ENCODE peak calls at places on chromosomes 6 and 20, in four cellular contexts. One of them, this sample, is unnamed.
A peak's percentile ranks its signal among the peaks of the same experiment; 100 is the strongest.

GRCh38 chr20:5143856-5144255 is 17.0 kb downstream of the CDS2 start:
- DNase-seq in Peyer's patch: no peak
- DNase-seq in fibroblast of lung: no peak
- DNase-seq in left lung: no peak
- DNase-seq in this sample: no peak

GRCh38 chr20:19497064-19497463 is 261.0 kb upstream of the RIN2 start:
- DNase-seq in Peyer's patch: no peak
- DNase-seq in left lung: no peak
- DNase-seq in fibroblast of lung: peak; percentile 77
- DNase-seq in this sample: peak; percentile 80

GRCh38 chr20:59135093-59135492 is 28.5 kb upstream of the ZNF831 start:
- DNase-seq in Peyer's patch: no peak
- DNase-seq in left lung: no peak
- DNase-seq in fibroblast of lung: no peak
- DNase-seq in this sample: no peak

GRCh38 chr20:290081-290831 is at the start of gene C20orf96:
- DNase-seq in left lung: peak; percentile 94
- DNase-seq in Peyer's patch: peak; percentile 96
- DNase-seq in fibroblast of lung: peak; percentile 87
- DNase-seq in this sample: peak; percentile 99

GRCh38 chr6:112409311-112409710 is 62.2 kb downstream of the RFPL4B start:
- DNase-seq in fibroblast of lung: peak; percentile 17
- DNase-seq in left lung: no peak
- DNase-seq in Peyer's patch: no peak
- DNase-seq in this sample: peak; percentile 10

GRCh38 chr6:108736832-108737231 is 111.4 kb upstream of the ARMC2 start:
- DNase-seq in Peyer's patch: no peak
- DNase-seq in fibroblast of lung: peak; percentile 95
- DNase-seq in left lung: peak; percentile 59
- DNase-seq in this sample: peak; percentile 96

GRCh38 chr6:75210885-75211739 is 5.3 kb upstream of the COL12A1 start:
- DNase-seq in Peyer's patch: no peak
- DNase-seq in fibroblast of lung: peak; percentile 57
- DNase-seq in left lung: no peak
- DNase-seq in this sample: peak; percentile 69

GRCh38 chr6:37691904-37692806 is 5.5 kb downstream of the MDGA1 start:
- DNase-seq in left lung: peak; percentile 54
- DNase-seq in fibroblast of lung: peak; percentile 42
- DNase-seq in Peyer's patch: peak; percentile 85
- DNase-seq in this sample: peak; percentile 98

GRCh38 chr6:138618168-138618567 is 118.9 kb upstream of the NHSL1 start:
- DNase-seq in left lung: no peak
- DNase-seq in Peyer's patch: no peak
- DNase-seq in fibroblast of lung: peak; percentile 13
- DNase-seq in this sample: no peak

DNA sequence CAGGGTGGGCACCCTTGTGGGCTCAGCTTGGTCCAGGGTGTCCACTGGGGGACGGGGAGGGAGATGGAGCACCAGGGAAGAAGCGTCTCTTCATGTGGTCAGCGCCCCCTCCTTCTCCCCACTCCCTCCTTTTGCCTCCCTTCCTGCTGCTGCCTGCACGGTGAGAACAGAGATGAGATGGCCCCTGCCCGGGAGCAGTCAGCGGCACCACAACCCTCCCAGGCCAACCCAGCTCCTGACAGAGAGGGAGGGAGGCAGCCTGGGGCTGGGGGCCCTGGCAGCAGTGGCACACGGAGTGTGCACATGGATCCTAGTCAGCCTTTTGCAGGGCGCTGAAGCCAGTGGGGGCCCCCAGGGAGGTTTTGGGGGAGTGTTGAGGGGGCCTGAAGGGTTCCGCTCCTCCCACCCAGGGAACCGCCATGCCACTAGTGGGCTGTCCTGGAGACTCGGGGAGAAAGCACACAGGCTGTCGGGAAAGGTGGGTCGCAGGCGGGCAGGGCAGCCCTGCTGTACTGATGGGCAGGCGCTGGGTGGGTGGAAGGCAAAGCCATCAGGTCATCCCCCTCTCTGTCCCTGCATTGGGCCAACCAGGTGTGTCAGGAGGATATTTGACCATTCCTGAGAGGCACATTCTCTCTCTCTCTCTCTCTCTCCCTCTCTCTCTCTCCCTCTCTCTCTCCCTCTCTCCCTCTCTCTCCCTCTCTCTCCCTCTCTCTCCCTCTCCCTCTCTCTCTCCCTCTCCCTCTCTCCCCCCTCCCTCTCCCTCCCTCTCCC is 94.3 kb upstream of the BHLHE23 start:
- DNase-seq in fibroblast of lung: no peak
- DNase-seq in left lung: peak; percentile 27
- DNase-seq in Peyer's patch: peak; percentile 34
- DNase-seq in this sample: peak; percentile 89
- H3K27me3 ChIP-seq in fibroblast of lung: no peaks in the 10 kb centered on the region
- H3K27me3 ChIP-seq in left lung: no peaks in the 10 kb centered on the region
- H3K27me3 ChIP-seq in Peyer's patch: no peaks in the 10 kb centered on the region
- H3K27me3 ChIP-seq in this sample: peaks cover 8% of the 10 kb centered on the region

DNA sequence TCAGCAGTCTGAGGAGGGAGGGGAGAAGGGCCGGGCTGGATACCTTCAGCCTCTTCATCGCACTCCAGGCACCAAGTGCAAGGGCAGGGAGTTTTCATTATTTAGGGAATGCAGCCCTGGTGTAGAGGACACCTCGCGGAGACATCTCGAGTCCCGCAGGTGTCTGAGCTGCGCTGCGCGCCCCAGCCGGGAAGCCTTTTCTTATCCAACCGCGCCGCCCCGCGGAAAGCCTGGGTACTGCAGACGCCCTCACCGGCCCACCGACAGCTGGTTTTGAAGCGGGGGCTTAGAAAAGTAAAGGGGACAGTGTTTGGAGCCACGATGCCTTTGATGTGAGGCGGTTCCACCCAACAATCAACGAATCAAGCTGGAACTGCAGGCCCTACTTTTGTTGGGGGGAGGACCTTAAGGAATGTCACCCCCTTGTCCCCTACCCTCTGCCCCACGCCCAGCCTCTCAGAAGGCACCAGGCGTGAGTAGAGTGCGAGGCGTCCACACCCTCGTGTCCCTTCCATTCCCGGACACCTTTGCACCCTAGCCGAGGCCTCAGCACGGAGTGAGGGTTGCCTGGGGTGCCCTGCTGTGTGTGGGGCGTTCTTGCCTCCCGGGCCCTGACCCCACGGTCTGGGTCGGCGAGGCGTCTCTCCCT is 8.6 kb downstream of the NKX2-2 start:
- DNase-seq in Peyer's patch: peak; percentile 78
- DNase-seq in fibroblast of lung: no peak
- DNase-seq in left lung: peak; percentile 53
- DNase-seq in this sample: peak; percentile 97
- H3K27me3 ChIP-seq in Peyer's patch: no peaks in the 10 kb centered on the region
- H3K27me3 ChIP-seq in fibroblast of lung: peaks cover 30% of the 10 kb centered on the region
- H3K27me3 ChIP-seq in left lung: peaks cover 66% of the 10 kb centered on the region
- H3K27me3 ChIP-seq in this sample: peaks cover 59% of the 10 kb centered on the region

GRCh38 chr6:167154895-167155294 is 2.9 kb downstream of the GPR31 start:
- DNase-seq in left lung: no peak
- DNase-seq in fibroblast of lung: no peak
- DNase-seq in Peyer's patch: no peak
- DNase-seq in this sample: no peak

GRCh38 chr6:167154291-167154690 is 3.5 kb downstream of the GPR31 start:
- DNase-seq in fibroblast of lung: no peak
- DNase-seq in Peyer's patch: no peak
- DNase-seq in left lung: no peak
- DNase-seq in this sample: no peak

GRCh38 chr6:167152858-167153257 is 4.9 kb downstream of the GPR31 start:
- DNase-seq in fibroblast of lung: no peak
- DNase-seq in left lung: no peak
- DNase-seq in Peyer's patch: no peak
- DNase-seq in this sample: no peak

GRCh38 chr6:167151648-167152047 is 6.1 kb downstream of the GPR31 start:
- DNase-seq in fibroblast of lung: no peak
- DNase-seq in left lung: no peak
- DNase-seq in Peyer's patch: no peak
- DNase-seq in this sample: no peak

DNA sequence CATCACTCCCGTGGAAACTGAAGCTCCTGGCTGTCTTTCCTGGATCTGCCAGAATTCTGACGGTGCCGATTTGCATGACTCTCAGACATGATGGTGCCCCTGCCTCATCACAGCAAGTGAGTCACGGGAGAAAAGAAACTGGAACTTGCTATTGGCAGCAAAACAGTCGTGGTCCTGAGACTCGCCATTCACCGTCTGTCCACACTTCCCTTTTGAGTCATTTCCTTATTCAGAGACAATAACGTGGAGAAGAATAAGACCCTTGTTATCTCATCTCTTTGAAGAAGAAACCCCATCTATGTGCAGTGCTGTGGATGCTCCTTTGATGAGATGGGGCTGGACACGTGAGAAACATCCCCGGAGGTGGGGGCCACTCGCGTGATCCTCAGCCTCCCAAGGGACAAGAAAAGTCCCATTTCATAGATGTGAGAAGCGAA is 4.2 kb downstream of the GPR31 start:
- DNase-seq in left lung: no peak
- DNase-seq in Peyer's patch: no peak
- DNase-seq in fibroblast of lung: peak; percentile 75
- DNase-seq in this sample: peak; percentile 85
- H3K27me3 ChIP-seq in left lung: no peaks in the 10 kb centered on the region
- H3K27me3 ChIP-seq in Peyer's patch: no peaks in the 10 kb centered on the region
- H3K27me3 ChIP-seq in fibroblast of lung: no peaks in the 10 kb centered on the region
- H3K27me3 ChIP-seq in this sample: no peaks in the 10 kb centered on the region

GRCh38 chr6:160260283-160261119 is 1.9 kb upstream of the SLC22A2 start:
- DNase-seq in Peyer's patch: no peak
- DNase-seq in left lung: no peak
- DNase-seq in fibroblast of lung: no peak
- DNase-seq in this sample: no peak

GRCh38 chr6:160259143-160259425 is 463 bp upstream of the SLC22A2 start:
- DNase-seq in fibroblast of lung: no peak
- DNase-seq in Peyer's patch: no peak
- DNase-seq in left lung: no peak
- DNase-seq in this sample: no peak

GRCh38 chr6:160259585-160259984 is 964 bp upstream of the SLC22A2 start:
- DNase-seq in left lung: no peak
- DNase-seq in fibroblast of lung: no peak
- DNase-seq in Peyer's patch: no peak
- DNase-seq in this sample: no peak

GRCh38 chr6:160261991-160262718 is 3.5 kb upstream of the SLC22A2 start:
- DNase-seq in fibroblast of lung: no peak
- DNase-seq in left lung: no peak
- DNase-seq in Peyer's patch: no peak
- DNase-seq in this sample: no peak

DNA sequence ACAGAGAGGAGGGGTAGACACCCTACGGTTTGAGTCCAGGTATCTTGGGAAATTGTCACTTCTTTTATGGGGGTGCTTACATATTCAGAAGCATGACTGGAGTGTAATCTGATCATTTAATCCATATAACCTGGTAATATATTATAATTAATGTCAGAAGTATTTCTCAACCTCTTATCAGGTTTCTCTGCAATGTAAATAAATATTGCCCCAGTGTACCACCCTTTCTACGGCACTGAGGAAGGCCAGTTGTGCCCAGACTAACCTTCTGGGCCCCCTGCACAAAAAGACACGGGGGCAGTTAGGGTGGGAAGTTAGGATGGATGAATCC is 2.5 kb upstream of the SLC22A2 start:
- DNase-seq in fibroblast of lung: no peak
- DNase-seq in Peyer's patch: no peak
- DNase-seq in left lung: no peak
- DNase-seq in this sample: no peak
- H3K27me3 ChIP-seq in fibroblast of lung: no peaks in the 10 kb centered on the region
- H3K27me3 ChIP-seq in Peyer's patch: no peaks in the 10 kb centered on the region
- H3K27me3 ChIP-seq in left lung: no peaks in the 10 kb centered on the region
- H3K27me3 ChIP-seq in this sample: no peaks in the 10 kb centered on the region

DNA sequence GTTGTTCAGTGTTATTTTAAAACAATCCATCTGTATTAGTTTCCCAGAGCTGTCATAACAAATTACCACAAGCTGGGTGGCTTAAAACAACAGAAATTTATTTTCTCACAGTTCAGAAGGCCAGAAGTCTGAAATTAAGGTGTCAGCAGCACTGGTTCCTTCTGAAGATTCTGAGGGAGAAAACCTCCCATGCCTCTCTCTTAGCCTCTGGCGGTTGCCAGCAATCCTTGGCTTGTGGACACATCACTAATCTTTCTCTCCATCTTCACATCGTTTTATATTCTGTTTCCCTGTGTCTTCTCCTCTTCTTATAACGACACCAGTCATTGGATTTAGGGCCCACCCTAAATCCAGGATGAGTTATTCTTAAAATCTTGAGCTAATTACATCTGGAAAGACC is 70.2 kb upstream of the EPB41L1 start:
- DNase-seq in fibroblast of lung: no peak
- DNase-seq in left lung: no peak
- DNase-seq in Peyer's patch: no peak
- DNase-seq in this sample: no peak
- H3K27me3 ChIP-seq in fibroblast of lung: no peaks in the 10 kb centered on the region
- H3K27me3 ChIP-seq in left lung: no peaks in the 10 kb centered on the region
- H3K27me3 ChIP-seq in Peyer's patch: no peaks in the 10 kb centered on the region
- H3K27me3 ChIP-seq in this sample: no peaks in the 10 kb centered on the region

DNA sequence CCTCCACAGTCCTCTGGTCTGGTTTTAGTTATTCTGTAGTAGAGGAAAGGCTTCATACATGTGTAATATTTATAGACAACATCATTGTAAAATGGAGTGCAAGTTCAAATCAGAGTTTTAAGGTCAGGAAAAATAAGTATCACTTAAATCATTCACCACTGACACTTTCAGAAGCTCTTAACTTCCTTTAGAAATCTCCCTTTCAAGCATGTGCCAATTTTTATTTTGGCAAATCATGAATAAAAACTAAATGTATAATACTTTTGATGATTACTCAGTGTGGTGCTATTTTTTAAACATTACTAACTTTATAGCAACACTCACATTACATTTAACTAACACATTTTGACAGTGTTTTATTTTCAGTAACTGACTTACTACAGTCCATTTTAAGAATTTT is 112.2 kb downstream of the OGFRL1 start:
- DNase-seq in Peyer's patch: no peak
- DNase-seq in fibroblast of lung: peak; percentile 43
- DNase-seq in left lung: no peak
- DNase-seq in this sample: no peak
- H3K27me3 ChIP-seq in Peyer's patch: no peaks in the 10 kb centered on the region
- H3K27me3 ChIP-seq in fibroblast of lung: no peaks in the 10 kb centered on the region
- H3K27me3 ChIP-seq in left lung: no peaks in the 10 kb centered on the region
- H3K27me3 ChIP-seq in this sample: no peaks in the 10 kb centered on the region

DNA sequence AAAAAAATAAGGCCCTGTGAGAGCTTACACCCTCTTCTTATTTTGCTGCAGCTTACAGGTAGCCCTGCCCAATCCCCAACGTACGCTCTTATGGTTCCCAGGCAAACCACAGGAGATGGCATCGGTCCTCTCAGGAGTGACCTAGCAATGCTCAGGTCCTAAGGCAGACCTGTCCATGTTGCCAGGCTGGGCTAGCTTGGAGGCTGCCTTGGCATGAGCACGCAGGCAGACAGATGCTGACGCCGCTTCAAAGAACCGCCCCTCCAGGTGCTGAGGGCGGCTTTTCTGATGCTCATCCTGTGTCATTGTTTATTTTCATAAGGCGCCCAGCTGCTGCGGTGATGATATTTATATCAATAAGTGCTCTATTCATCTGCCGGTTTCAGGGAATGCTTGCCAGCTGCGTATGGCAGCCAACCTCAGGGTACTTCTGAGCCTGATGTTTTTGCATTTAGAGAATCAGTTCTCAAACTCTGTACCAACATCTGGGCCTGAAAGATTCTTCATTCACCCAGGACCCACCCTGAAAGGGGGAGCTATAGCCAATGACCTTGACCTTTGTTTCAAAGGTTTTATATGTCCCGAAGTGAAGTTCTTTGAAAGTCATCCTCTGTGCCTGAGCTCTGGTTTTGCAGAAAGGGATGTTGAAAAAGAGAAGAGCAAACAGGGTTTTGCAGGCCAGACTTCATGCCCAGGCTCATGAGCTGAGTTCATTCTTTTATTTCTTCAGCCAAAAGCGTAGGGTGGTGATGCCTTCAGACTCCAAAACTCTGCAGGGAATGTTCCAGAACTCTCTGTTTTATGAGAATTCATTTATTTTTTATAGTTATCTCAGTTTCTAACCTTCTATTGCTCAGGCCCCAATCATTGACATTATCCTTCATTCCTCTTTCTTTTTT is 475.6 kb upstream of the CHD6 start:
- DNase-seq in left lung: no peak
- DNase-seq in fibroblast of lung: no peak
- DNase-seq in Peyer's patch: no peak
- DNase-seq in this sample: no peak
- H3K27me3 ChIP-seq in left lung: no peaks in the 10 kb centered on the region
- H3K27me3 ChIP-seq in fibroblast of lung: no peaks in the 10 kb centered on the region
- H3K27me3 ChIP-seq in Peyer's patch: no peaks in the 10 kb centered on the region
- H3K27me3 ChIP-seq in this sample: no peaks in the 10 kb centered on the region

This sample was measured in osteoblast.